ENCODE peak calls at places on chromosome 13, in five cellular contexts. M is GM13976; V is CD8-positive, alpha-beta T cell; Z is Peyer's patch; Q is bronchial epithelial cell. B is an unnamed sample.
A peak's percentile ranks its signal among the peaks of the same experiment; 100 is the strongest.

GRCh38 chr13:105969761-105970160 is 565.7 kb downstream of the EFNB2 start:
- DNase-seq in M (no peak), V (no peak), Z (no peak), Q (no peak), B (no peak)

GRCh38 chr13:113089693-113090414 is 15.7 kb upstream of the F7 start:
- DNase-seq in M (no peak), V (no peak), Z (no peak), Q (no peak), B (no peak)

GRCh38 chr13:97659602-97660001 is 225.6 kb downstream of the RAP2A start:
- DNase-seq in M (no peak), V (no peak), Z (no peak), Q (no peak), B (peak; percentile 46)

GRCh38 chr13:40159736-40160135 is 504.3 kb downstream of the COG6 start:
- DNase-seq in M (no peak), V (no peak), Z (no peak), Q (no peak), B (no peak)

GRCh38 chr13:73231456-73231855 is 172.7 kb downstream of the KLF5 start:
- DNase-seq in M (no peak), V (no peak), Z (no peak), Q (no peak), B (no peak)

GRCh38 chr13:110705356-110705825 is 525 bp downstream of the CARS2 start:
- DNase-seq in M (no peak), V (no peak), Z (no peak), Q (no peak), B (no peak)

GRCh38 chr13:67146523-67147130 is 83.5 kb downstream of the PCDH9 start:
- DNase-seq in M (no peak), V (no peak), Z (no peak), Q (no peak), B (no peak)

GRCh38 chr13:49113526-49114286 is 106.4 kb upstream of the MLNR start:
- DNase-seq in M (no peak), V (no peak), Z (no peak), Q (peak; percentile 70), B (no peak)

GRCh38 chr13:44051923-44052322 is 172.2 kb downstream of the LACC1 start:
- DNase-seq in M (no peak), V (no peak), Z (no peak), Q (peak; percentile 49), B (no peak)

GRCh38 chr13:75372517-75372916 is 109.5 kb downstream of the TBC1D4 start:
- DNase-seq in M (no peak), V (no peak), Z (no peak), Q (peak; percentile 51), B (peak; percentile 25)

GRCh38 chr13:96109125-96109524 is 19.2 kb downstream of the HS6ST3 start:
- DNase-seq in M (no peak), V (no peak), Z (no peak), Q (no peak), B (no peak)

GRCh38 chr13:28751210-28751935 is 32.6 kb upstream of the SLC46A3 start:
- DNase-seq in M (no peak), V (no peak), Z (no peak), Q (no peak), B (no peak)

GRCh38 chr13:46373623-46374022 is 13.4 kb downstream of the RUBCNL start:
- DNase-seq in M (no peak), V (no peak), Z (peak; percentile 54), Q (no peak), B (no peak)

GRCh38 chr13:101544979-101545378 is 92.5 kb downstream of the ITGBL1 start:
- DNase-seq in M (no peak), V (no peak), Z (no peak), Q (no peak), B (no peak)

DNA sequence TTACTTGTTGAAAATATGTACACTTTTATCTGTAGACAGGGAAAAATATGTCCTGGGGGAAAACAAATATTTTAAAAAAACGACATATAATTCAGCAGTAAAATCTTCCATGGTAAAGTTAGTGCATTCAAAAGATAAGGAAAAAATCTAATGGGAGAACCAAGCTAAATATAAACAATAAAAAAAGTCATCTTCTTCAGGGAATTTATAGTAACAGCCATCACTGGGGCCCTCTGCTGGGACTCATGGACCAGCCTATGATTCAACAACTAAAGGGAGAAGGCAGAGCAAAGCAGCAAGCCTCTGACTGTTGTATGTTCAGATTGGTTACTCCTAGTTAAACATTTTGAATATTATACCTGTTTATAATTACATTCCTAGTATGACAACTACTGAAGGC is 93.0 kb downstream of the ITGBL1 start:
- DNase-seq in M (no peak), V (no peak), Z (no peak), Q (no peak), B (no peak)
- TF ChIP-seq CTCF in M (no peak), V (no peak), Z (no peak), Q (no peak), B (no peak)

DNA sequence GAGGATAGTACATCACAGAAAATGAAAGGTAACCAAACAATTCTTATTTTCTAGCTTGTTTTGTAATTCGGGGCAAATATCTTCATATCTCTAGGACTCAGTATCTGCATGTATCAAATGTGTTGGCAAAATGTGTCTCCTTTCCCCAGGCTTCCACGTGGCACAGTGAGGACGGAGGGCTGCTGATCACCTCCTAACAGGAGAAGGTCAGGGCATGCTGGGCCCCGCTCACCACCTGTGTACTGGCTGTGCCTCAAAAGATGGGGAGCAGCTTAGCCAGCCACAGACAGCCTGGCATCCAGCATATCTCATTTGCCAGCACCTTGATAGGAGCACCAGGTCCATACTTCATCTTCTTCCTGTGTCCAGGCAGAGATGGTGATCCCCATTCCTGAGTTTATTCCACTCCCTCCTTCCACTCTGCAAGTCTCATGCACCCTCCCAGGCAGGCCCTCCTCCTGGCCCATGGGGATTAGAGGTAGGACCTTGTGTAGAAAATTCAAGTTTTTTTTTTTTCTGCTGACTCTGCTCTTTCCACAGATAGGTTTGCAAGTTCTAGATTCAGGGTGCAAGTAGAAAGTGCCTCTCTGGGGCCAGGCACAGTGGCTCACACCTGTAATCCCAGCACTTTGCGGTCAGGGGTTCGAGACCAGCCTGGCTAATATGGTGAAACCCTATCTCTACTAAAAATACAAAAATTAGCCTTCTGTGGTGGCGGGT is 1639.0 kb upstream of the SLC10A2 start:
- DNase-seq in M (no peak), V (no peak), Z (no peak), Q (no peak), B (no peak)
- TF ChIP-seq CTCF in M (no peak), V (no peak), Z (no peak), Q (no peak), B (no peak)

GRCh38 chr13:33723772-33724435 is 94.0 kb upstream of the RFC3 start:
- DNase-seq in M (peak; percentile 48), V (peak; percentile 44), Z (peak; percentile 91), Q (peak; percentile 78), B (peak; percentile 71)

GRCh38 chr13:33722216-33722900 is 95.6 kb upstream of the RFC3 start:
- DNase-seq in M (peak; percentile 32), V (no peak), Z (no peak), Q (no peak), B (no peak)

GRCh38 chr13:33725340-33725739 is 92.6 kb upstream of the RFC3 start:
- DNase-seq in M (no peak), V (no peak), Z (no peak), Q (no peak), B (no peak)

GRCh38 chr13:33721719-33722118 is 96.2 kb upstream of the RFC3 start:
- DNase-seq in M (no peak), V (no peak), Z (no peak), Q (peak; percentile 74), B (no peak)

GRCh38 chr13:33723365-33723764 is 94.6 kb upstream of the RFC3 start:
- DNase-seq in M (no peak), V (no peak), Z (no peak), Q (no peak), B (no peak)
- TF ChIP-seq CTCF in M (no peak), V (no peak), Z (no peak), Q (no peak), B (no peak)

GRCh38 chr13:51768976-51769375 is 35.0 kb downstream of the DHRS12 start:
- DNase-seq in M (no peak), V (no peak), Z (no peak), Q (no peak), B (no peak)

GRCh38 chr13:51770160-51770559 is 33.8 kb downstream of the DHRS12 start:
- DNase-seq in M (no peak), V (no peak), Z (no peak), Q (no peak), B (no peak)

GRCh38 chr13:51769455-51770127 is 34.4 kb downstream of the DHRS12 start:
- DNase-seq in M (no peak), V (no peak), Z (no peak), Q (no peak), B (no peak)

GRCh38 chr13:51767100-51767499 is 36.9 kb downstream of the DHRS12 start:
- DNase-seq in M (no peak), V (no peak), Z (no peak), Q (no peak), B (peak; percentile 31)

GRCh38 chr13:51768378-51768921 is 35.5 kb downstream of the DHRS12 start:
- DNase-seq in M (no peak), V (no peak), Z (no peak), Q (no peak), B (no peak)
- TF ChIP-seq CTCF in M (no peak), V (no peak), Z (no peak), Q (peak; percentile 14), B (peak; percentile 28)